ENCODE peak calls at places on chromosomes 13 and 19, in seven cellular contexts. Z is NCI-H774; T is ELR; J is heart right ventricle; A is mesenteric fat pad; Y is astrocyte; M is stimulated activated CD8-positive, alpha-beta memory T cell treated with anti-CD3 and anti-CD28 coated beads, Interleukin-15, amount 100 ng/mL, for 4 hours. X is an unnamed sample.
A peak's percentile ranks its signal among the peaks of the same experiment; 100 is the strongest.

GRCh38 chr19:588758-589692 is 656 bp upstream of the HCN2 start:
- DNase-seq in M (no peak), T (no peak), A (no peak), Y (no peak), Z (no peak), J (no peak), X (no peak)

GRCh38 chr19:34639491-34640085 is 37.4 kb downstream of the SCGB2B2 start:
- DNase-seq in T (peak; percentile 75), J (peak; percentile 61), Y (peak; percentile 20), M (peak; percentile 2), A (no peak), Z (peak; percentile 49), X (no peak)

GRCh38 chr19:4206818-4207484 is 22.4 kb upstream of the EBI3 start:
- DNase-seq in J (no peak), T (peak; percentile 67), M (no peak), A (no peak), Y (no peak), Z (no peak), X (no peak)

GRCh38 chr19:32219881-32220552 is 125.4 kb upstream of the ZNF507 start:
- DNase-seq in Y (no peak), A (no peak), J (no peak), T (no peak), M (no peak), Z (no peak), X (peak; percentile 47)

GRCh38 chr13:32031025-32031814 is at the start of gene FRY:
- DNase-seq in A (peak; percentile 90), Z (no peak), Y (peak; percentile 48), M (peak; percentile 10), J (peak; percentile 70), T (peak; percentile 72), X (peak; percentile 84)

GRCh38 chr19:7868671-7869452 is 5.3 kb downstream of the PRR36 start:
- DNase-seq in Y (no peak), J (peak; percentile 53), T (peak; percentile 89), A (no peak), M (peak; percentile 69), Z (peak; percentile 77), X (no peak)

GRCh38 chr13:53200498-53201453 is 172.2 kb downstream of the OLFM4 start:
- DNase-seq in Z (no peak), J (peak; percentile 13), A (peak; percentile 87), T (peak; percentile 1), M (no peak), Y (no peak), X (no peak)

GRCh38 chr19:11478167-11479089 is 2.4 kb downstream of the ELAVL3 start:
- DNase-seq in J (no peak), T (no peak), A (no peak), Y (no peak), Z (no peak), M (no peak), X (no peak)

GRCh38 chr13:76928456-76928855 is 19.9 kb upstream of the ACOD1 start:
- DNase-seq in Y (no peak), M (no peak), Z (no peak), T (no peak), A (no peak), J (no peak), X (no peak)

GRCh38 chr13:48660356-48661076 is 6.8 kb downstream of the CYSLTR2 start:
- DNase-seq in A (no peak), T (no peak), Y (no peak), M (no peak), J (peak; percentile 40), Z (no peak), X (no peak)

GRCh38 chr19:12685831-12686230 is 2.0 kb upstream of the GNG14 start:
- DNase-seq in M (no peak), Z (no peak), T (no peak), Y (no peak), J (no peak), A (no peak), X (no peak)

GRCh38 chr19:33245948-33246728 is 20.5 kb upstream of the SLC7A10 start:
- DNase-seq in Y (no peak), M (no peak), A (no peak), Z (no peak), J (no peak), T (peak; percentile 19), X (no peak)

GRCh38 chr13:93462151-93462550 is 235.5 kb downstream of the GPC6 start:
- DNase-seq in M (no peak), T (no peak), Z (no peak), Y (no peak), J (no peak), A (no peak), X (no peak)

GRCh38 chr13:69101841-69102240 is 1005.8 kb upstream of the ATXN8OS start:
- DNase-seq in T (no peak), Z (no peak), M (no peak), Y (no peak), A (no peak), J (no peak), X (no peak)

GRCh38 chr19:38701455-38702063 is 42.7 kb downstream of the CAPN12 start:
- DNase-seq in Y (no peak), M (no peak), J (no peak), A (no peak), T (no peak), Z (no peak), X (no peak)

GRCh38 chr13:76836311-76836710 is 49.9 kb downstream of the KCTD12 start:
- DNase-seq in M (no peak), Z (no peak), Y (peak; percentile 73), T (peak; percentile 67), J (no peak), A (no peak), X (no peak)

X was measured in coronary artery.